ENCODE peak calls at places on chromosomes 5 and 9, in four cellular contexts. One of them, this sample, is unnamed.

GRCh38 chr5:59496524-59497134 is 396.9 kb downstream of the PDE4D start:
- DNase-seq in body of pancreas: no peak
- DNase-seq in Ammon's horn: no peak
- DNase-seq in ELR: peak
- DNase-seq in this sample: peak

GRCh38 chr9:127096208-127096607 is 26.2 kb downstream of the ANGPTL2 start:
- DNase-seq in body of pancreas: no peak
- DNase-seq in Ammon's horn: peak
- DNase-seq in ELR: no peak
- DNase-seq in this sample: no peak

GRCh38 chr9:134875376-134875775 is 5.2 kb upstream of the FCN2 start:
- DNase-seq in body of pancreas: no peak
- DNase-seq in Ammon's horn: no peak
- DNase-seq in ELR: no peak
- DNase-seq in this sample: no peak

GRCh38 chr9:16445141-16445920 is 425.1 kb downstream of the BNC2 start:
- DNase-seq in body of pancreas: no peak
- DNase-seq in Ammon's horn: no peak
- DNase-seq in ELR: peak
- DNase-seq in this sample: peak

GRCh38 chr5:53560506-53561191 is at the start of gene NDUFS4:
- DNase-seq in body of pancreas: peak
- DNase-seq in Ammon's horn: peak
- DNase-seq in ELR: peak
- DNase-seq in this sample: peak

GRCh38 chr5:59685806-59686205 is 207.7 kb downstream of the PDE4D start:
- DNase-seq in body of pancreas: no peak
- DNase-seq in Ammon's horn: peak
- DNase-seq in ELR: peak
- DNase-seq in this sample: peak

GRCh38 chr5:80957031-80957761 is 3.0 kb upstream of the RASGRF2 start:
- DNase-seq in body of pancreas: no peak
- DNase-seq in Ammon's horn: no peak
- DNase-seq in ELR: no peak
- DNase-seq in this sample: no peak

GRCh38 chr5:138647261-138647788 is 72.1 kb upstream of the HSPA9 start:
- DNase-seq in body of pancreas: no peak
- DNase-seq in Ammon's horn: no peak
- DNase-seq in ELR: peak
- DNase-seq in this sample: peak

GRCh38 chr5:38720691-38721361 is 125.0 kb upstream of the OSMR start:
- DNase-seq in body of pancreas: no peak
- DNase-seq in Ammon's horn: no peak
- DNase-seq in ELR: no peak
- DNase-seq in this sample: no peak

This sample was measured in IMR-90.